ENCODE peak calls at places on chromosomes 16 and 17, in ten cellular contexts. One of them, this sample, is unnamed.
A peak's percentile ranks its signal among the peaks of the same experiment; 100 is the strongest.

GRCh38 chr17:71085238-71086033 is 916.1 kb downstream of the KCNJ2 start:
- DNase-seq in CD4-positive, alpha-beta memory T cell: no peak
- DNase-seq in mammary epithelial cell: peak; percentile 23
- DNase-seq in lower lobe of right lung: no peak
- DNase-seq in ovary: no peak
- DNase-seq in mucosa of descending colon: peak; percentile 41
- DNase-seq in endodermal cell: peak; percentile 95
- DNase-seq in cardiac muscle cell: peak; percentile 60
- DNase-seq in BE2C: peak; percentile 66
- DNase-seq in transverse colon: peak; percentile 14
- DNase-seq in this sample: no peak

GRCh38 chr16:66534376-66534799 is 15.5 kb downstream of the TK2 start:
- DNase-seq in endodermal cell: peak; percentile 50
- DNase-seq in lower lobe of right lung: no peak
- DNase-seq in ovary: no peak
- DNase-seq in transverse colon: no peak
- DNase-seq in mammary epithelial cell: no peak
- DNase-seq in BE2C: no peak
- DNase-seq in mucosa of descending colon: no peak
- DNase-seq in CD4-positive, alpha-beta memory T cell: no peak
- DNase-seq in cardiac muscle cell: peak; percentile 20
- DNase-seq in this sample: no peak

GRCh38 chr16:2692948-2693651 is 10.8 kb downstream of the KCTD5 start:
- DNase-seq in lower lobe of right lung: no peak
- DNase-seq in cardiac muscle cell: no peak
- DNase-seq in endodermal cell: peak; percentile 72
- DNase-seq in ovary: peak; percentile 80
- DNase-seq in transverse colon: peak; percentile 36
- DNase-seq in mucosa of descending colon: no peak
- DNase-seq in CD4-positive, alpha-beta memory T cell: no peak
- DNase-seq in BE2C: no peak
- DNase-seq in mammary epithelial cell: no peak
- DNase-seq in this sample: no peak

GRCh38 chr17:27649929-27650328 is 18.9 kb downstream of the LGALS9 start:
- DNase-seq in BE2C: no peak
- DNase-seq in ovary: no peak
- DNase-seq in mucosa of descending colon: no peak
- DNase-seq in mammary epithelial cell: no peak
- DNase-seq in cardiac muscle cell: no peak
- DNase-seq in transverse colon: no peak
- DNase-seq in lower lobe of right lung: no peak
- DNase-seq in endodermal cell: no peak
- DNase-seq in CD4-positive, alpha-beta memory T cell: no peak
- DNase-seq in this sample: no peak

GRCh38 chr17:27640790-27641189 is 9.8 kb downstream of the LGALS9 start:
- DNase-seq in BE2C: no peak
- DNase-seq in CD4-positive, alpha-beta memory T cell: no peak
- DNase-seq in mucosa of descending colon: no peak
- DNase-seq in transverse colon: no peak
- DNase-seq in endodermal cell: no peak
- DNase-seq in ovary: no peak
- DNase-seq in lower lobe of right lung: no peak
- DNase-seq in cardiac muscle cell: no peak
- DNase-seq in mammary epithelial cell: no peak
- DNase-seq in this sample: no peak

GRCh38 chr16:23317751-23318150 is 15.6 kb downstream of the SCNN1B start:
- DNase-seq in endodermal cell: no peak
- DNase-seq in transverse colon: no peak
- DNase-seq in cardiac muscle cell: no peak
- DNase-seq in lower lobe of right lung: no peak
- DNase-seq in mucosa of descending colon: peak; percentile 38
- DNase-seq in mammary epithelial cell: no peak
- DNase-seq in CD4-positive, alpha-beta memory T cell: no peak
- DNase-seq in BE2C: no peak
- DNase-seq in ovary: no peak
- DNase-seq in this sample: no peak

GRCh38 chr16:81029930-81030604 is 5.6 kb upstream of the ATMIN start:
- DNase-seq in CD4-positive, alpha-beta memory T cell: no peak
- DNase-seq in endodermal cell: no peak
- DNase-seq in mammary epithelial cell: no peak
- DNase-seq in transverse colon: no peak
- DNase-seq in lower lobe of right lung: no peak
- DNase-seq in cardiac muscle cell: no peak
- DNase-seq in ovary: no peak
- DNase-seq in BE2C: no peak
- DNase-seq in mucosa of descending colon: no peak
- DNase-seq in this sample: no peak

GRCh38 chr17:64291268-64291851 is 28.3 kb upstream of the TEX2 start:
- DNase-seq in mucosa of descending colon: no peak
- DNase-seq in lower lobe of right lung: no peak
- DNase-seq in mammary epithelial cell: no peak
- DNase-seq in endodermal cell: no peak
- DNase-seq in BE2C: peak; percentile 23
- DNase-seq in cardiac muscle cell: no peak
- DNase-seq in CD4-positive, alpha-beta memory T cell: no peak
- DNase-seq in transverse colon: no peak
- DNase-seq in ovary: no peak
- DNase-seq in this sample: no peak

GRCh38 chr16:75080205-75081029 is 36.2 kb downstream of the LDHD start:
- DNase-seq in BE2C: no peak
- DNase-seq in endodermal cell: no peak
- DNase-seq in ovary: no peak
- DNase-seq in mammary epithelial cell: peak; percentile 27
- DNase-seq in mucosa of descending colon: no peak
- DNase-seq in lower lobe of right lung: no peak
- DNase-seq in transverse colon: no peak
- DNase-seq in cardiac muscle cell: no peak
- DNase-seq in CD4-positive, alpha-beta memory T cell: no peak
- DNase-seq in this sample: no peak

GRCh38 chr16:65116818-65117430 is 4.9 kb downstream of the CDH11 start:
- DNase-seq in BE2C: no peak
- DNase-seq in lower lobe of right lung: no peak
- DNase-seq in ovary: no peak
- DNase-seq in cardiac muscle cell: no peak
- DNase-seq in mucosa of descending colon: no peak
- DNase-seq in endodermal cell: no peak
- DNase-seq in mammary epithelial cell: no peak
- DNase-seq in transverse colon: no peak
- DNase-seq in CD4-positive, alpha-beta memory T cell: no peak
- DNase-seq in this sample: no peak

GRCh38 chr17:73749906-73750305 is 105.7 kb upstream of the SDK2 start:
- DNase-seq in mucosa of descending colon: no peak
- DNase-seq in CD4-positive, alpha-beta memory T cell: no peak
- DNase-seq in mammary epithelial cell: no peak
- DNase-seq in BE2C: no peak
- DNase-seq in lower lobe of right lung: no peak
- DNase-seq in ovary: no peak
- DNase-seq in endodermal cell: no peak
- DNase-seq in cardiac muscle cell: no peak
- DNase-seq in transverse colon: no peak
- DNase-seq in this sample: no peak

GRCh38 chr16:81384006-81384405 is 60.6 kb upstream of the CMIP start:
- DNase-seq in mammary epithelial cell: no peak
- DNase-seq in CD4-positive, alpha-beta memory T cell: no peak
- DNase-seq in lower lobe of right lung: no peak
- DNase-seq in transverse colon: no peak
- DNase-seq in BE2C: no peak
- DNase-seq in cardiac muscle cell: no peak
- DNase-seq in ovary: no peak
- DNase-seq in endodermal cell: no peak
- DNase-seq in mucosa of descending colon: no peak
- DNase-seq in this sample: no peak

GRCh38 chr16:23434380-23434779 is 18.6 kb downstream of the COG7 start:
- DNase-seq in mammary epithelial cell: peak; percentile 56
- DNase-seq in cardiac muscle cell: peak; percentile 71
- DNase-seq in CD4-positive, alpha-beta memory T cell: peak; percentile 63
- DNase-seq in BE2C: peak; percentile 20
- DNase-seq in lower lobe of right lung: no peak
- DNase-seq in mucosa of descending colon: no peak
- DNase-seq in endodermal cell: peak; percentile 54
- DNase-seq in transverse colon: no peak
- DNase-seq in ovary: no peak
- DNase-seq in this sample: peak; percentile 47

GRCh38 chr17:12195418-12195817 is 174.7 kb downstream of the MAP2K4 start:
- DNase-seq in lower lobe of right lung: no peak
- DNase-seq in BE2C: no peak
- DNase-seq in transverse colon: no peak
- DNase-seq in ovary: no peak
- DNase-seq in mucosa of descending colon: no peak
- DNase-seq in endodermal cell: no peak
- DNase-seq in cardiac muscle cell: no peak
- DNase-seq in CD4-positive, alpha-beta memory T cell: no peak
- DNase-seq in mammary epithelial cell: no peak
- DNase-seq in this sample: no peak

GRCh38 chr17:40068584-40068916 is 5.8 kb downstream of the THRA start:
- DNase-seq in transverse colon: no peak
- DNase-seq in mammary epithelial cell: no peak
- DNase-seq in CD4-positive, alpha-beta memory T cell: no peak
- DNase-seq in lower lobe of right lung: no peak
- DNase-seq in ovary: no peak
- DNase-seq in mucosa of descending colon: no peak
- DNase-seq in BE2C: no peak
- DNase-seq in endodermal cell: peak; percentile 66
- DNase-seq in cardiac muscle cell: no peak
- DNase-seq in this sample: no peak
- H3K4me1 ChIP-seq in transverse colon: peaks cover 90% of the 10 kb centered on the region
- H3K4me1 ChIP-seq in mammary epithelial cell: peaks cover 60% of the 10 kb centered on the region
- H3K4me1 ChIP-seq in CD4-positive, alpha-beta memory T cell: peaks cover 85% of the 10 kb centered on the region
- H3K4me1 ChIP-seq in lower lobe of right lung: peaks cover 95% of the 10 kb centered on the region
- H3K4me1 ChIP-seq in ovary: peaks cover 52% of the 10 kb centered on the region
- H3K4me1 ChIP-seq in mucosa of descending colon: peaks cover 83% of the 10 kb centered on the region
- H3K4me1 ChIP-seq in BE2C: peaks cover 62% of the 10 kb centered on the region
- H3K4me1 ChIP-seq in endodermal cell: peaks cover 30% of the 10 kb centered on the region
- H3K4me1 ChIP-seq in cardiac muscle cell: peaks cover 85% of the 10 kb centered on the region
- H3K4me1 ChIP-seq in this sample: peaks cover 85% of the 10 kb centered on the region

DNA sequence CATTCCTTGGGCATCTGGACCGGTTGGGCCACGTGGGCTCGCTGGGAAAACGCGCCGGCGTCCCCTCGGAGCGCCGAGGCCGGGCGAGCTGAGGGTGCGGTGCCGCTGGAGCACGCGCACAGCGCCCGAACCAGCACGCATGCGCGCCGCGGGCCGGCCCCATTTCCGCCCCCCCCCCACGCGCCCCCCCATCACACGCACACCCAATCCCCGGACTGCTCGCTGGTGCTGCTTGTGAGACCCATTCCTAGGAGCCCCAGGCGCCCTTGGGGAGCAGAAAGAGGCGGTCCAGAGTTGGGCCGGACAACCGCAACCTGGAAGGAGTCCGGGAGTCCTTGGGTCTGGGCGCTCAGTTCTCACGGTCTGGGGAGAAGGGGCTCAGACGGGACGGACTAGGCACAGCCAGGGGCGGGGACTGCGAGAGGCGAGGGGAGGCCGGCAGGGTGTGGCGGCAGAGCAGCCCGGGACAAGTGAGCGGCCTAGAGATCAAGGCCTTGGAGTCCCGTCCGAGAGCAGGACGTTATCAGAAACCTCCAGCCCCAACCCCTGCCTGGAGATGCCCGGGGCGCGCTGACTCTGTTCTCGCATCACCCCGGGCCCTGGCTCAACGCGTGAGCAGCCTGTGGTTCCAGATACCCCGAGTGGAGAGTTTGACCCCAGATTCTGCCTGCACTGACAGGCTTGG is 6.0 kb upstream of the CBX8 start:
- DNase-seq in mucosa of descending colon: no peak
- DNase-seq in CD4-positive, alpha-beta memory T cell: no peak
- DNase-seq in ovary: no peak
- DNase-seq in cardiac muscle cell: no peak
- DNase-seq in mammary epithelial cell: no peak
- DNase-seq in BE2C: no peak
- DNase-seq in endodermal cell: peak; percentile 83
- DNase-seq in transverse colon: no peak
- DNase-seq in lower lobe of right lung: no peak
- DNase-seq in this sample: no peak
- H3K4me1 ChIP-seq in mucosa of descending colon: peaks cover 49% of the 10 kb centered on the region
- H3K4me1 ChIP-seq in CD4-positive, alpha-beta memory T cell: peaks cover 72% of the 10 kb centered on the region
- H3K4me1 ChIP-seq in ovary: peaks cover 8% of the 10 kb centered on the region
- H3K4me1 ChIP-seq in cardiac muscle cell: peaks cover 3% of the 10 kb centered on the region
- H3K4me1 ChIP-seq in mammary epithelial cell: peaks cover 21% of the 10 kb centered on the region
- H3K4me1 ChIP-seq in BE2C: peaks cover 20% of the 10 kb centered on the region
- H3K4me1 ChIP-seq in endodermal cell: peaks cover 8% of the 10 kb centered on the region
- H3K4me1 ChIP-seq in transverse colon: peaks cover 8% of the 10 kb centered on the region
- H3K4me1 ChIP-seq in lower lobe of right lung: peaks cover 49% of the 10 kb centered on the region
- H3K4me1 ChIP-seq in this sample: peaks cover 69% of the 10 kb centered on the region

GRCh38 chr17:45144199-45145034 is 3.9 kb upstream of the HEXIM1 start:
- DNase-seq in mammary epithelial cell: no peak
- DNase-seq in BE2C: no peak
- DNase-seq in cardiac muscle cell: no peak
- DNase-seq in endodermal cell: peak; percentile 78
- DNase-seq in CD4-positive, alpha-beta memory T cell: no peak
- DNase-seq in ovary: peak; percentile 86
- DNase-seq in transverse colon: peak; percentile 69
- DNase-seq in mucosa of descending colon: peak; percentile 74
- DNase-seq in lower lobe of right lung: peak; percentile 66
- DNase-seq in this sample: no peak

GRCh38 chr17:45146616-45147101 is 1.6 kb upstream of the HEXIM1 start:
- DNase-seq in endodermal cell: no peak
- DNase-seq in CD4-positive, alpha-beta memory T cell: no peak
- DNase-seq in BE2C: no peak
- DNase-seq in ovary: no peak
- DNase-seq in cardiac muscle cell: no peak
- DNase-seq in transverse colon: peak; percentile 74
- DNase-seq in lower lobe of right lung: no peak
- DNase-seq in mammary epithelial cell: peak; percentile 58
- DNase-seq in mucosa of descending colon: no peak
- DNase-seq in this sample: no peak

GRCh38 chr17:45143767-45144198 is 4.5 kb upstream of the HEXIM1 start:
- DNase-seq in cardiac muscle cell: no peak
- DNase-seq in CD4-positive, alpha-beta memory T cell: no peak
- DNase-seq in mucosa of descending colon: peak; percentile 79
- DNase-seq in lower lobe of right lung: peak; percentile 78
- DNase-seq in ovary: peak; percentile 94
- DNase-seq in endodermal cell: peak; percentile 95
- DNase-seq in transverse colon: peak; percentile 78
- DNase-seq in mammary epithelial cell: no peak
- DNase-seq in BE2C: no peak
- DNase-seq in this sample: no peak

GRCh38 chr17:45146166-45146565 is 2.1 kb upstream of the HEXIM1 start:
- DNase-seq in ovary: peak; percentile 55
- DNase-seq in lower lobe of right lung: no peak
- DNase-seq in cardiac muscle cell: no peak
- DNase-seq in transverse colon: no peak
- DNase-seq in mammary epithelial cell: no peak
- DNase-seq in CD4-positive, alpha-beta memory T cell: no peak
- DNase-seq in endodermal cell: peak; percentile 51
- DNase-seq in BE2C: no peak
- DNase-seq in mucosa of descending colon: peak; percentile 52
- DNase-seq in this sample: no peak

GRCh38 chr17:45145035-45145389 is 3.3 kb upstream of the HEXIM1 start:
- DNase-seq in transverse colon: no peak
- DNase-seq in cardiac muscle cell: no peak
- DNase-seq in mammary epithelial cell: no peak
- DNase-seq in endodermal cell: peak; percentile 73
- DNase-seq in mucosa of descending colon: no peak
- DNase-seq in lower lobe of right lung: no peak
- DNase-seq in ovary: no peak
- DNase-seq in CD4-positive, alpha-beta memory T cell: no peak
- DNase-seq in BE2C: no peak
- DNase-seq in this sample: no peak
- H3K4me1 ChIP-seq in transverse colon: peaks cover 21% of the 10 kb centered on the region
- H3K4me1 ChIP-seq in cardiac muscle cell: no peaks in the 10 kb centered on the region
- H3K4me1 ChIP-seq in mammary epithelial cell: peaks cover 23% of the 10 kb centered on the region
- H3K4me1 ChIP-seq in endodermal cell: peaks cover 14% of the 10 kb centered on the region
- H3K4me1 ChIP-seq in mucosa of descending colon: peaks cover 22% of the 10 kb centered on the region
- H3K4me1 ChIP-seq in lower lobe of right lung: peaks cover 25% of the 10 kb centered on the region
- H3K4me1 ChIP-seq in ovary: peaks cover 9% of the 10 kb centered on the region
- H3K4me1 ChIP-seq in CD4-positive, alpha-beta memory T cell: peaks cover 48% of the 10 kb centered on the region
- H3K4me1 ChIP-seq in BE2C: no peaks in the 10 kb centered on the region
- H3K4me1 ChIP-seq in this sample: peaks cover 29% of the 10 kb centered on the region

GRCh38 chr17:50660042-50660886 is 25.6 kb downstream of the ABCC3 start:
- DNase-seq in lower lobe of right lung: no peak
- DNase-seq in BE2C: peak; percentile 67
- DNase-seq in transverse colon: peak; percentile 60
- DNase-seq in endodermal cell: peak; percentile 72
- DNase-seq in ovary: no peak
- DNase-seq in mucosa of descending colon: peak; percentile 66
- DNase-seq in mammary epithelial cell: no peak
- DNase-seq in CD4-positive, alpha-beta memory T cell: no peak
- DNase-seq in cardiac muscle cell: no peak
- DNase-seq in this sample: no peak
- H3K4me1 ChIP-seq in lower lobe of right lung: peaks cover 29% of the 10 kb centered on the region
- H3K4me1 ChIP-seq in BE2C: peaks cover 33% of the 10 kb centered on the region
- H3K4me1 ChIP-seq in transverse colon: peaks cover 31% of the 10 kb centered on the region
- H3K4me1 ChIP-seq in endodermal cell: peaks cover 6% of the 10 kb centered on the region
- H3K4me1 ChIP-seq in ovary: peaks cover 2% of the 10 kb centered on the region
- H3K4me1 ChIP-seq in mucosa of descending colon: peaks cover 43% of the 10 kb centered on the region
- H3K4me1 ChIP-seq in mammary epithelial cell: peaks cover 31% of the 10 kb centered on the region
- H3K4me1 ChIP-seq in CD4-positive, alpha-beta memory T cell: peaks cover 6% of the 10 kb centered on the region
- H3K4me1 ChIP-seq in cardiac muscle cell: peaks cover 8% of the 10 kb centered on the region
- H3K4me1 ChIP-seq in this sample: no peaks in the 10 kb centered on the region

This sample was measured in CD8-positive, alpha-beta memory T cell.